ENCODE peak calls at places on chromosomes 11 and 22, in ten cellular contexts. T is lung microvascular endothelial cell; L is mucosa of gallbladder; B is H9; C is HFF-Myc; J is activated CD8-positive, alpha-beta memory T cell treated with anti-CD3 and anti-CD28 coated beads for 1 hour; O is AG09309; K is RPMI7951; D is activated CD4-positive, alpha-beta T cell treated with anti-CD3 and anti-CD28 coated beads for 24 hours; N is stimulated activated CD4-positive, alpha-beta T cell treated with anti-CD3 and anti-CD28 coated beads, Interleukin-15, amount 100 ng/mL, for 24 hours. R is an unnamed sample.

GRCh38 chr11:47355283-47356128 is 3.0 kb upstream of the MYBPC3 start:
- DNase-seq in T (peak), L (peak), B (peak), C (peak), J (no peak), O (peak), K (peak), D (no peak), N (peak), R (peak)

GRCh38 chr11:95567685-95568084 is 221.9 kb downstream of the FAM76B start:
- DNase-seq in T (no peak), L (no peak), B (no peak), C (no peak), J (no peak), O (no peak), K (no peak), D (no peak), N (no peak), R (no peak)

GRCh38 chr11:125371451-125371935 is 124.6 kb downstream of the FEZ1 start:
- DNase-seq in T (peak), L (no peak), B (peak), C (no peak), J (no peak), O (no peak), K (no peak), D (no peak), N (no peak), R (no peak)

GRCh38 chr11:47656284-47656915 is 14.0 kb upstream of the MTCH2 start:
- DNase-seq in T (no peak), L (no peak), B (peak), C (no peak), J (no peak), O (no peak), K (no peak), D (no peak), N (no peak), R (no peak)

GRCh38 chr11:73152861-73153483 is 10.9 kb upstream of the FCHSD2 start:
- DNase-seq in T (no peak), L (no peak), B (peak), C (no peak), J (no peak), O (no peak), K (no peak), D (no peak), N (peak), R (no peak)

GRCh38 chr11:68617925-68618809 is 66.2 kb upstream of the GAL start:
- DNase-seq in T (no peak), L (no peak), B (no peak), C (no peak), J (no peak), O (no peak), K (no peak), D (no peak), N (no peak), R (no peak)

GRCh38 chr11:12792590-12792989 is 118.4 kb downstream of the TEAD1 start:
- DNase-seq in T (no peak), L (no peak), B (no peak), C (no peak), J (no peak), O (no peak), K (peak), D (no peak), N (no peak), R (no peak)

GRCh38 chr22:45932066-45932465 is 44.9 kb downstream of the WNT7B start:
- DNase-seq in T (no peak), L (no peak), B (no peak), C (no peak), J (no peak), O (no peak), K (peak), D (no peak), N (no peak), R (no peak)

GRCh38 chr11:74744277-74744676 is 4.4 kb upstream of the RNF169 start:
- DNase-seq in T (peak), L (no peak), B (no peak), C (no peak), J (no peak), O (no peak), K (no peak), D (no peak), N (no peak), R (no peak)

GRCh38 chr11:71342951-71343827 is 90.8 kb upstream of the SHANK2 start:
- DNase-seq in T (peak), L (peak), B (peak), C (no peak), J (no peak), O (no peak), K (peak), D (no peak), N (peak), R (no peak)

GRCh38 chr11:129985823-129986222 is 16.8 kb downstream of the PRDM10 start:
- DNase-seq in T (no peak), L (no peak), B (no peak), C (no peak), J (no peak), O (no peak), K (no peak), D (no peak), N (no peak), R (no peak)

GRCh38 chr11:31702966-31703365 is 108.2 kb downstream of the PAX6 start:
- DNase-seq in T (peak), L (no peak), B (no peak), C (no peak), J (no peak), O (no peak), K (peak), D (no peak), N (no peak), R (no peak)

GRCh38 chr22:29964777-29965176 is 81.8 kb downstream of the MTMR3 start:
- DNase-seq in T (no peak), L (no peak), B (no peak), C (no peak), J (no peak), O (no peak), K (no peak), D (no peak), N (no peak), R (no peak)

GRCh38 chr11:113690619-113691569 is 15.2 kb downstream of the TMPRSS5 start:
- DNase-seq in T (no peak), L (peak), B (peak), C (peak), J (no peak), O (peak), K (peak), D (no peak), N (peak), R (peak)

GRCh38 chr11:19241260-19242183 is 777 bp upstream of the E2F8 start:
- DNase-seq in T (peak), L (no peak), B (peak), C (no peak), J (no peak), O (no peak), K (peak), D (no peak), N (peak), R (no peak)

GRCh38 chr11:58770166-58770565 is 38.4 kb upstream of the GLYAT start:
- DNase-seq in T (no peak), L (no peak), B (no peak), C (no peak), J (no peak), O (no peak), K (no peak), D (no peak), N (no peak), R (no peak)

GRCh38 chr11:17985517-17985916 is 27.3 kb downstream of the SERGEF start:
- DNase-seq in T (no peak), L (no peak), B (no peak), C (no peak), J (no peak), O (no peak), K (peak), D (no peak), N (no peak), R (no peak)

GRCh38 chr11:77505956-77506355 is 32.1 kb upstream of the PAK1 start:
- DNase-seq in T (no peak), L (no peak), B (no peak), C (no peak), J (no peak), O (no peak), K (no peak), D (no peak), N (no peak), R (no peak)

GRCh38 chr11:46363455-46363920 is 16.2 kb downstream of the DGKZ start:
- DNase-seq in T (peak), L (no peak), B (no peak), C (no peak), J (no peak), O (no peak), K (peak), D (no peak), N (no peak), R (no peak)

GRCh38 chr11:4038973-4039372 is 55.6 kb upstream of the RRM1 start:
- DNase-seq in T (no peak), L (no peak), B (no peak), C (no peak), J (no peak), O (no peak), K (peak), D (no peak), N (no peak), R (no peak)

GRCh38 chr11:126585388-126586302 is 230.2 kb downstream of the ST3GAL4 start:
- DNase-seq in T (peak), L (peak), B (peak), C (peak), J (no peak), O (peak), K (peak), D (no peak), N (no peak), R (peak)